ENCODE peak calls at places on chromosome 11, in five cellular contexts. One of them, this sample, is unnamed.
A peak's percentile ranks its signal among the peaks of the same experiment; 100 is the strongest.

GRCh38 chr11:45045692-45046471 is 95.2 kb upstream of the TP53I11 start:
- DNase-seq in upper lobe of right lung: peak; percentile 76
- DNase-seq in AG09309: peak; percentile 14
- DNase-seq in adrenal gland: peak; percentile 65
- DNase-seq in mucosa of descending colon: no peak
- DNase-seq in this sample: peak; percentile 21

GRCh38 chr11:116224154-116224888 is 548.5 kb downstream of the BUD13 start:
- DNase-seq in AG09309: no peak
- DNase-seq in adrenal gland: peak; percentile 65
- DNase-seq in upper lobe of right lung: no peak
- DNase-seq in mucosa of descending colon: no peak
- DNase-seq in this sample: peak; percentile 49

GRCh38 chr11:5304046-5304445 is 2.3 kb upstream of the OR51B4 start:
- DNase-seq in upper lobe of right lung: no peak
- DNase-seq in adrenal gland: no peak
- DNase-seq in mucosa of descending colon: no peak
- DNase-seq in AG09309: no peak
- DNase-seq in this sample: no peak

GRCh38 chr11:13354335-13354734 is 76.7 kb downstream of the BMAL1 start:
- DNase-seq in upper lobe of right lung: no peak
- DNase-seq in mucosa of descending colon: no peak
- DNase-seq in adrenal gland: no peak
- DNase-seq in AG09309: no peak
- DNase-seq in this sample: no peak

GRCh38 chr11:60485987-60486386 is 6.6 kb upstream of the MS4A12 start:
- DNase-seq in mucosa of descending colon: no peak
- DNase-seq in upper lobe of right lung: no peak
- DNase-seq in AG09309: no peak
- DNase-seq in adrenal gland: peak; percentile 9
- DNase-seq in this sample: no peak

GRCh38 chr11:46560300-46561025 is 33.4 kb downstream of the AMBRA1 start:
- DNase-seq in mucosa of descending colon: no peak
- DNase-seq in AG09309: no peak
- DNase-seq in upper lobe of right lung: no peak
- DNase-seq in adrenal gland: no peak
- DNase-seq in this sample: no peak

GRCh38 chr11:95908826-95909225 is 15.1 kb downstream of the MTMR2 start:
- DNase-seq in AG09309: no peak
- DNase-seq in upper lobe of right lung: no peak
- DNase-seq in mucosa of descending colon: no peak
- DNase-seq in adrenal gland: no peak
- DNase-seq in this sample: no peak

GRCh38 chr11:130066338-130066737 is 3.4 kb upstream of the APLP2 start:
- DNase-seq in AG09309: no peak
- DNase-seq in adrenal gland: peak; percentile 32
- DNase-seq in mucosa of descending colon: no peak
- DNase-seq in upper lobe of right lung: no peak
- DNase-seq in this sample: peak; percentile 74

GRCh38 chr11:99098751-99099150 is 78.0 kb downstream of the CNTN5 start:
- DNase-seq in adrenal gland: no peak
- DNase-seq in mucosa of descending colon: no peak
- DNase-seq in upper lobe of right lung: no peak
- DNase-seq in AG09309: no peak
- DNase-seq in this sample: no peak

GRCh38 chr11:2271077-2271326 is 614 bp upstream of the ASCL2 start:
- DNase-seq in mucosa of descending colon: no peak
- DNase-seq in upper lobe of right lung: peak; percentile 85
- DNase-seq in AG09309: no peak
- DNase-seq in adrenal gland: peak; percentile 41
- DNase-seq in this sample: peak; percentile 26

GRCh38 chr11:2267871-2268825 is 2.2 kb downstream of the ASCL2 start:
- DNase-seq in upper lobe of right lung: no peak
- DNase-seq in adrenal gland: no peak
- DNase-seq in AG09309: no peak
- DNase-seq in mucosa of descending colon: peak; percentile 52
- DNase-seq in this sample: no peak

GRCh38 chr11:2268911-2269600 is 1.3 kb downstream of the ASCL2 start:
- DNase-seq in adrenal gland: peak; percentile 32
- DNase-seq in AG09309: no peak
- DNase-seq in upper lobe of right lung: peak; percentile 87
- DNase-seq in mucosa of descending colon: peak; percentile 72
- DNase-seq in this sample: peak; percentile 59

GRCh38 chr11:2270322-2271076 is at the start of gene ASCL2:
- DNase-seq in AG09309: no peak
- DNase-seq in upper lobe of right lung: peak; percentile 68
- DNase-seq in mucosa of descending colon: peak; percentile 63
- DNase-seq in adrenal gland: no peak
- DNase-seq in this sample: no peak

DNA sequence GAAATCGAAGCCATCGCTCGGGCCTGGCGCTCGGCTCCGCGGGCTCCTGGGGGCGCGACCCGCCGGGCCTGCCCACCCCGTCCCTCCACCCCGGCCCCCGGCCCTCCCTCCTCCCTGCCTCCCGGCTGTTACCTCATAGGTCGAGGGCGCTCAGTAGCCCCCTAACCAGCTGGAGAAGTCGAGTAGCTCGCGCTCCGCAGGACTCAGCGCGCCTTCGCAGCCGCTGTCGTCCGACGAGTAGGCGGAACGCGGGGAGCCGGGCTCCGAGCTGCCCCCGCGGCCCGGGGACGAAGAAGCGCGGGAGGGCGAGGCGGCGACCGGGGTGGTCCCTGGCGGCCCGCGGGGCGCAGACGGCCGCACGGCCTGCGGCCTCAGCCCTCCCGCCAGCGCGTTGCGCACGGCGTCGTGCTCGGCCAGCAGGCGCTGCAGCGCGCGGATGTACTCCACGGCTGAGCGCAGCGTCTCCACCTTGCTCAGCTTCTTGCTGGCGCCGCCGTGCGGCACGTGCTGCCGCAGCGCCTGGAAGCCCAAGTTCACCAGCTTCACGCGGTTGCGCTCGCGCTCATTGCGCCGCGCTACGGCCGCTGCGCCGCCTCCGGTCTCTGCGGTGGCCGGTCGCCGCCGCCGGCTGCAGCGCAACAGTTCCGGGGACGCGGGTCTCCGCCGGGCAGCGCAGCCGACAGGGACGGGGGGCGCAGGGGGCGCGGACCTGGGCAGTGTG is 627 bp downstream of the ASCL2 start:
- DNase-seq in AG09309: no peak
- DNase-seq in mucosa of descending colon: peak; percentile 82
- DNase-seq in adrenal gland: peak; percentile 29
- DNase-seq in upper lobe of right lung: peak; percentile 82
- DNase-seq in this sample: peak; percentile 68
- TF ChIP-seq CTCF in AG09309: no peak
- TF ChIP-seq CTCF in mucosa of descending colon: no peak
- TF ChIP-seq CTCF in adrenal gland: no peak
- TF ChIP-seq CTCF in upper lobe of right lung: peak; percentile 25
- TF ChIP-seq CTCF in this sample: no peak

DNA sequence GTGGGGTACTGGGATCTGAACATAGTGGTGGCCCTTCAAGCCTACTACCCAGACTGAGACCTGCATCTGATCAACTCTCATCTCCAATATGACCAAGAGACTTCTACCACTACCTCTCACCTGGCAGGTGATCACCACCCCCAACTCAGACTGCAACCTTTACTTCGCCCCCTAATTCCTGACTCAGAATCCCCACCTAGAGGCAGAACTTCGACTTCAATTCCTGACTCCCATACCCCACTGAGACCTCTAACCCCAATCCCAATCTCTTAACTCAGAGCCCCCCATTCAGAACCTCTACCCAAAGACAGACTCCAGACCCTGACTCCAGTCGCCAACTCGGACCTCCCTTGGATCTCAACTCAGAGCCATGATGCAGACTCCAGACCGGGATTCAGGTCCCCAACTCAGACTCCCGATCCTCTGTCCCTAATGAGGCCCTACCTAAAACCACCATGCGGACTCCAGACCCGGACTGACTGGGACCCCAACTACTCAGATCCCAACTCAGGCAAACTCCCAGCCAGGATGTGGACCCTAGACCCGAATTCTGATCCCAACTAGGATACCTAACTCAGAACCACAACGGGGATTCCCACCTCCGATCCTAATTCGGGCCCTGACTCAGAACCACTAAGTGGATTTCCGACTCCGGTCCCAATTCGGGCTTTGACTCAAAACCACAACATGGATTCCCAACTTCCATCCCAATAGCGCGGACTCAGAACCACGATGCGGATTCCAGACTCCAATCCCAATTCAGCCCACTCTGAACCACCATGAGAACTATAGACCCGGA is 1.2 kb downstream of the KCNQ1OT1 start:
- DNase-seq in mucosa of descending colon: no peak
- DNase-seq in upper lobe of right lung: no peak
- DNase-seq in adrenal gland: no peak
- DNase-seq in AG09309: no peak
- DNase-seq in this sample: no peak
- TF ChIP-seq CTCF in mucosa of descending colon: no peak
- TF ChIP-seq CTCF in upper lobe of right lung: no peak
- TF ChIP-seq CTCF in adrenal gland: no peak
- TF ChIP-seq CTCF in AG09309: no peak
- TF ChIP-seq CTCF in this sample: no peak

DNA sequence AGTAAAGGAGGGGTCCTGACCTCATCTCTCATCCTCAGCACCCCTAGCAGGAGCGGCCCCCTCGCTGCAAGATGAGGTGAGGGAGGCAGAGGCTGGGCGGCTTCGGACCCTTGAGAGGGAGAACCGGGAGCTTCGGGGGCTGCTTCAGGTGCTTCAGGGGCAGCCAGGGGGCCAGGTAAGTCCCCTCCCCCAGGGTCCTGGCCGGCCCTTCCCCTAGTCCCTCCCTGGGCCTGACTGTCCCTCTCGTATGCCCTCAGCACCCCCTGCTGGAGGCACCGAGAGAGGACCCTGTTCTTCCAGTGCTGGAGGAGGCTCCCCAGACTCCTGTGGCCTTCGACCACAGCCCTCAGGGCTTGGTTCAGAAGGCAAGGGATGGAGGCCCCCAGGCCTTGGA is 3.7 kb downstream of the CCDC88B start:
- DNase-seq in mucosa of descending colon: peak; percentile 62
- DNase-seq in AG09309: no peak
- DNase-seq in upper lobe of right lung: no peak
- DNase-seq in adrenal gland: peak; percentile 41
- DNase-seq in this sample: no peak
- TF ChIP-seq CTCF in mucosa of descending colon: no peak
- TF ChIP-seq CTCF in AG09309: no peak
- TF ChIP-seq CTCF in upper lobe of right lung: peak; percentile 16
- TF ChIP-seq CTCF in adrenal gland: peak; percentile 23
- TF ChIP-seq CTCF in this sample: no peak

DNA sequence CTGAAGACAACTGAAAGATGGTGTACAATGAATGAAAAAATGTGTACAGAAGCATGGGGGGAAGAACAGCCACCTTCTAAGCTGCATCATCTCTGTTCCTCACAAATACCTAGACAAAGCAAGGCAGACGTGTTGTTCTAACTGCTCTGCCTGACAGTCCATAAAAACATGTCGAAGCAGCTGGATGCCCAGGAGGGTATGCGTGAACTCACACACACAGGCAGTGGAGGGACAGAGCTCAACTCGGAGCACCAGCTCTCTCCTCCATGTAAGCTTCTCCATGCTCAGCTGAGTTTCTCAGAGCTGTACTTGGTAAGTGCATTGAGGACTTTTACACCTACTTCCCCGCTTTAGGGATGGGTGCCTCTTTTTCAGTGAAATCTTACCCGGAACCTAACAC is 327.5 kb downstream of the CTTN start:
- DNase-seq in adrenal gland: no peak
- DNase-seq in AG09309: no peak
- DNase-seq in upper lobe of right lung: no peak
- DNase-seq in mucosa of descending colon: no peak
- DNase-seq in this sample: no peak
- TF ChIP-seq CTCF in adrenal gland: no peak
- TF ChIP-seq CTCF in AG09309: no peak
- TF ChIP-seq CTCF in upper lobe of right lung: no peak
- TF ChIP-seq CTCF in mucosa of descending colon: no peak
- TF ChIP-seq CTCF in this sample: no peak

GRCh38 chr11:109696191-109696897 is 274.4 kb downstream of the C11orf87 start:
- DNase-seq in adrenal gland: no peak
- DNase-seq in mucosa of descending colon: no peak
- DNase-seq in AG09309: no peak
- DNase-seq in upper lobe of right lung: no peak
- DNase-seq in this sample: no peak

GRCh38 chr11:109697140-109697843 is 275.3 kb downstream of the C11orf87 start:
- DNase-seq in adrenal gland: peak; percentile 26
- DNase-seq in mucosa of descending colon: no peak
- DNase-seq in AG09309: peak; percentile 29
- DNase-seq in upper lobe of right lung: peak; percentile 57
- DNase-seq in this sample: no peak

GRCh38 chr11:109695696-109696095 is 273.7 kb downstream of the C11orf87 start:
- DNase-seq in adrenal gland: no peak
- DNase-seq in upper lobe of right lung: no peak
- DNase-seq in mucosa of descending colon: no peak
- DNase-seq in AG09309: no peak
- DNase-seq in this sample: no peak

GRCh38 chr11:109698237-109698636 is 276.2 kb downstream of the C11orf87 start:
- DNase-seq in adrenal gland: no peak
- DNase-seq in upper lobe of right lung: no peak
- DNase-seq in mucosa of descending colon: no peak
- DNase-seq in AG09309: no peak
- DNase-seq in this sample: no peak
- TF ChIP-seq CTCF in adrenal gland: no peak
- TF ChIP-seq CTCF in upper lobe of right lung: no peak
- TF ChIP-seq CTCF in mucosa of descending colon: no peak
- TF ChIP-seq CTCF in AG09309: no peak
- TF ChIP-seq CTCF in this sample: no peak

GRCh38 chr11:18322818-18323570 is 627 bp downstream of the GTF2H1 start:
- DNase-seq in upper lobe of right lung: no peak
- DNase-seq in mucosa of descending colon: no peak
- DNase-seq in adrenal gland: no peak
- DNase-seq in AG09309: no peak
- DNase-seq in this sample: no peak

GRCh38 chr11:18324381-18324780 is 2.0 kb downstream of the GTF2H1 start:
- DNase-seq in upper lobe of right lung: no peak
- DNase-seq in AG09309: no peak
- DNase-seq in mucosa of descending colon: no peak
- DNase-seq in adrenal gland: no peak
- DNase-seq in this sample: no peak

GRCh38 chr11:18319914-18320313 is 2.0 kb downstream of the HPS5 start:
- DNase-seq in mucosa of descending colon: no peak
- DNase-seq in upper lobe of right lung: no peak
- DNase-seq in AG09309: no peak
- DNase-seq in adrenal gland: no peak
- DNase-seq in this sample: no peak

GRCh38 chr11:18321991-18322711 is at the start of the genes GTF2H1 and HPS5:
- DNase-seq in AG09309: peak; percentile 93
- DNase-seq in upper lobe of right lung: peak; percentile 96
- DNase-seq in adrenal gland: peak; percentile 98
- DNase-seq in mucosa of descending colon: peak; percentile 97
- DNase-seq in this sample: peak; percentile 96

GRCh38 chr11:18321622-18321990 is 334 bp downstream of the HPS5 start:
- DNase-seq in upper lobe of right lung: no peak
- DNase-seq in AG09309: no peak
- DNase-seq in adrenal gland: no peak
- DNase-seq in mucosa of descending colon: no peak
- DNase-seq in this sample: no peak
- TF ChIP-seq CTCF in upper lobe of right lung: no peak
- TF ChIP-seq CTCF in AG09309: no peak
- TF ChIP-seq CTCF in adrenal gland: no peak
- TF ChIP-seq CTCF in mucosa of descending colon: no peak
- TF ChIP-seq CTCF in this sample: no peak

GRCh38 chr11:12235549-12235944 is 125.2 kb downstream of the MICAL2 start:
- DNase-seq in adrenal gland: no peak
- DNase-seq in AG09309: no peak
- DNase-seq in mucosa of descending colon: no peak
- DNase-seq in upper lobe of right lung: no peak
- DNase-seq in this sample: no peak
- TF ChIP-seq CTCF in adrenal gland: no peak
- TF ChIP-seq CTCF in AG09309: peak; percentile 29
- TF ChIP-seq CTCF in mucosa of descending colon: no peak
- TF ChIP-seq CTCF in upper lobe of right lung: no peak
- TF ChIP-seq CTCF in this sample: no peak